ENCODE peak calls at places on chromosomes 12 and 14, in four cellular contexts. I is GM12878, V is HepG2, R is K562. F is an unnamed sample.
A peak's percentile ranks its signal among the peaks of the same experiment; 100 is the strongest.

GRCh38 chr12:67415473-67415872 is 146.3 kb downstream of the CAND1 start:
- DNase-seq in V (peak; percentile 9), R (no peak), I (no peak), F (peak; percentile 35)

GRCh38 chr12:12024958-12025682 is 45.6 kb upstream of the BCL2L14 start:
- DNase-seq in I (peak; percentile 93), R (no peak), V (no peak), F (no peak)

GRCh38 chr12:79662046-79662811 is 28.5 kb downstream of the PAWR start:
- DNase-seq in V (peak; percentile 84), R (no peak), I (no peak), F (no peak)

GRCh38 chr14:102049258-102050025 is 37.4 kb downstream of the HSP90AA1 start:
- DNase-seq in V (no peak), R (no peak), I (no peak), F (no peak)

GRCh38 chr14:94373708-94374107 is 14.7 kb downstream of the SERPINA1 start:
- DNase-seq in V (no peak), R (no peak), I (no peak), F (no peak)

GRCh38 chr14:89422952-89423345 is 5.9 kb upstream of the FOXN3 start:
- DNase-seq in R (no peak), I (no peak), V (no peak), F (no peak)

GRCh38 chr12:78863482-78864427 is 819 bp upstream of the SYT1 start:
- DNase-seq in V (no peak), R (no peak), I (no peak), F (peak; percentile 81)

GRCh38 chr14:100890451-100890850 is 13.1 kb downstream of the RTL1 start:
- DNase-seq in R (no peak), I (no peak), V (no peak), F (no peak)

GRCh38 chr12:56874821-56875220 is 59.4 kb downstream of the SDR9C7 start:
- DNase-seq in I (no peak), R (no peak), V (no peak), F (no peak)

GRCh38 chr14:99234982-99235491 is 37.0 kb downstream of the BCL11B start:
- DNase-seq in I (no peak), V (no peak), R (no peak), F (peak; percentile 72)

GRCh38 chr12:107229827-107230226 is 136.5 kb upstream of the CRY1 start:
- DNase-seq in I (no peak), V (no peak), R (no peak), F (no peak)
- TF ChIP-seq CREM in I (no peak), V (no peak), R (no peak), F (no peak)

GRCh38 chr14:91891081-91891480 is 23.7 kb upstream of the TC2N start:
- DNase-seq in I (no peak), R (no peak), V (no peak), F (no peak)

GRCh38 chr14:91889477-91890211 is 22.3 kb upstream of the TC2N start:
- DNase-seq in R (no peak), V (no peak), I (no peak), F (no peak)

GRCh38 chr14:91888641-91889476 is 21.5 kb upstream of the TC2N start:
- DNase-seq in R (no peak), I (no peak), V (no peak), F (no peak)

GRCh38 chr14:91891721-91892220 is 24.4 kb upstream of the TC2N start:
- DNase-seq in I (no peak), V (no peak), R (no peak), F (no peak)

GRCh38 chr14:91890291-91890749 is 23.0 kb upstream of the TC2N start:
- DNase-seq in V (no peak), I (no peak), R (no peak), F (no peak)
- TF ChIP-seq SP1 in V (no peak), I (no peak), R (no peak), F (no peak)

GRCh38 chr12:2550470-2551090 is 244.2 kb upstream of the FKBP4 start:
- DNase-seq in R (no peak), V (no peak), I (no peak), F (no peak)
- TF ChIP-seq CREM in R (no peak), V (no peak), I (no peak), F (no peak)

DNA sequence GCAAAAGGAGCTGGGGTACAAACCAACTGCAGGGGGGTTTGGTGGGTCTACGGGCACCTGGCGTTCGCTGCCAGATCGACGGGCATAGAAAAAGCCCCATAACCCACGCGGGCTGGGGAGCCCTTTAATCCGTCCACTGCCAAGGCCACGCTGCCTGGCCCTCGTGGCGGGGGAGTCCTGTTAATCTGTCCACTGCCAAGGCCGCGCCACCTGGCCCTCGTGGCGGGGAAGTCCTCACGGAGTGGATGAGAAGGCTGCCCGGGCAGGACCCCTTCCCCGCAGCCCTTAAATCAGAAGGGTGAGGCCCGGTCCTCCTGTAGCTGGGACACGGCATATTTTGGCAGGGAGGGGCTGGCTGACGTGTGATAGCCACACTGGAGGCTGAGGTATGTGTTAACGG is 86.1 kb downstream of the NOC4L start:
- DNase-seq in R (no peak), I (no peak), V (no peak), F (no peak)
- TF ChIP-seq SP1 in R (no peak), I (no peak), V (no peak), F (no peak)

GRCh38 chr14:71119832-71120231 is 212.6 kb downstream of the PCNX1 start:
- DNase-seq in I (no peak), R (no peak), V (no peak), F (no peak)

GRCh38 chr14:71116206-71117122 is 209.2 kb downstream of the PCNX1 start:
- DNase-seq in V (peak; percentile 85), R (no peak), I (peak; percentile 25), F (no peak)

GRCh38 chr14:71121711-71122110 is 214.5 kb downstream of the PCNX1 start:
- DNase-seq in R (no peak), I (no peak), V (no peak), F (no peak)

GRCh38 chr14:71117839-71118743 is 210.8 kb downstream of the PCNX1 start:
- DNase-seq in V (peak; percentile 18), I (no peak), R (no peak), F (no peak)

GRCh38 chr14:71119075-71119474 is 211.8 kb downstream of the PCNX1 start:
- DNase-seq in I (no peak), V (no peak), R (no peak), F (no peak)
- TF ChIP-seq CREM in I (no peak), V (no peak), R (no peak), F (no peak)